ENCODE peak calls at places on chromosomes 7 and 10, in six cellular contexts. N is Calu3, W is left ventricle myocardium inferior, J is neural crest cell, H is WTC11, I is GM13977. V is an unnamed sample.

GRCh38 chr10:61902448-61903183 is 1.1 kb downstream of the ARID5B start:
- DNase-seq in N (peak), J (peak), W (peak), H (no peak), I (peak), V (no peak)

GRCh38 chr10:114024876-114025609 is 18.6 kb upstream of the ADRB1 start:
- DNase-seq in J (no peak), W (no peak), H (no peak), I (peak), N (no peak), V (no peak)

GRCh38 chr7:156612930-156613329 is 27.6 kb upstream of the RNF32 start:
- DNase-seq in N (no peak), J (no peak), I (no peak), H (no peak), W (no peak), V (no peak)

GRCh38 chr10:77626266-77626935 is 11.2 kb downstream of the KCNMA1 start:
- DNase-seq in H (no peak), I (no peak), J (no peak), N (no peak), W (no peak), V (no peak)

GRCh38 chr10:93457511-93457910 is 24.6 kb downstream of the MYOF start:
- DNase-seq in W (no peak), N (no peak), H (no peak), J (no peak), I (no peak), V (no peak)

GRCh38 chr7:157710396-157710795 is 373.6 kb downstream of the DNAJB6 start:
- DNase-seq in N (no peak), W (no peak), I (no peak), H (peak), J (no peak), V (no peak)

GRCh38 chr7:116227678-116228239 is 17.4 kb downstream of the TES start:
- DNase-seq in N (no peak), I (no peak), W (no peak), J (no peak), H (no peak), V (no peak)

GRCh38 chr10:65325913-65326312 is 1599.9 kb upstream of the LRRTM3 start:
- DNase-seq in W (no peak), N (no peak), J (no peak), I (no peak), H (peak), V (no peak)

GRCh38 chr7:121279060-121279620 is 49.7 kb upstream of the WNT16 start:
- DNase-seq in N (no peak), I (no peak), H (no peak), W (no peak), J (no peak), V (no peak)

GRCh38 chr10:8172604-8173003 is 118.1 kb downstream of the GATA3 start:
- DNase-seq in J (no peak), N (no peak), I (no peak), H (no peak), W (no peak), V (no peak)

GRCh38 chr10:132572545-132572937 is 35.0 kb downstream of the INPP5A start:
- DNase-seq in H (peak), N (no peak), W (no peak), I (no peak), J (no peak), V (no peak)

GRCh38 chr10:3231951-3232730 is 59.6 kb upstream of the PITRM1 start:
- DNase-seq in J (no peak), W (no peak), H (no peak), I (no peak), N (no peak), V (no peak)

GRCh38 chr7:138352570-138353461 is 107.2 kb upstream of the TRIM24 start:
- DNase-seq in J (no peak), H (no peak), I (no peak), W (no peak), N (no peak), V (no peak)

GRCh38 chr7:134024729-134025128 is 102.4 kb upstream of the LRGUK start:
- DNase-seq in W (no peak), N (no peak), J (no peak), H (no peak), I (no peak), V (no peak)

GRCh38 chr10:14486777-14487510 is 156.2 kb upstream of the FRMD4A start:
- DNase-seq in J (no peak), N (peak), W (no peak), H (no peak), I (no peak), V (no peak)

GRCh38 chr10:122239578-122240257 is 31.4 kb upstream of the BTBD16 start:
- DNase-seq in I (no peak), W (no peak), J (no peak), H (no peak), N (no peak), V (no peak)

GRCh38 chr7:2003931-2004812 is 228.6 kb downstream of the MAD1L1 start:
- DNase-seq in I (no peak), N (no peak), J (no peak), H (peak), W (peak), V (no peak)

GRCh38 chr10:31694929-31695837 is 233.4 kb downstream of the ARHGAP12 start:
- DNase-seq in H (no peak), J (no peak), W (no peak), I (no peak), N (no peak), V (no peak)

GRCh38 chr7:44150466-44150832 is 9.3 kb upstream of the MYL7 start:
- DNase-seq in J (no peak), N (no peak), H (no peak), W (no peak), I (no peak), V (no peak)

GRCh38 chr7:47942132-47942531 is 6.1 kb downstream of the PKD1L1 start:
- DNase-seq in N (no peak), W (no peak), I (no peak), H (no peak), J (no peak), V (no peak)

GRCh38 chr7:108290344-108291134 is 160.4 kb upstream of the LAMB4 start:
- DNase-seq in H (no peak), W (no peak), N (no peak), J (no peak), I (no peak), V (no peak)

GRCh38 chr10:5508161-5508604 is 8.8 kb upstream of the CALML5 start:
- DNase-seq in W (no peak), N (no peak), H (no peak), I (no peak), J (no peak), V (no peak)

GRCh38 chr10:123587110-123587509 is 79.0 kb upstream of the GPR26 start:
- DNase-seq in I (no peak), W (no peak), J (no peak), H (no peak), N (no peak), V (no peak)

GRCh38 chr10:124058346-124059003 is 34.9 kb downstream of the CHST15 start:
- DNase-seq in J (no peak), H (no peak), I (no peak), W (no peak), N (no peak), V (no peak)

GRCh38 chr10:80408198-80409085 is at the start of gene PRXL2A:
- DNase-seq in I (peak), N (peak), J (peak), W (peak), H (peak), V (peak)

GRCh38 chr7:45140827-45141226 is 16.8 kb upstream of the RAMP3 start:
- DNase-seq in J (no peak), H (no peak), W (no peak), I (no peak), N (no peak), V (no peak)

DNA sequence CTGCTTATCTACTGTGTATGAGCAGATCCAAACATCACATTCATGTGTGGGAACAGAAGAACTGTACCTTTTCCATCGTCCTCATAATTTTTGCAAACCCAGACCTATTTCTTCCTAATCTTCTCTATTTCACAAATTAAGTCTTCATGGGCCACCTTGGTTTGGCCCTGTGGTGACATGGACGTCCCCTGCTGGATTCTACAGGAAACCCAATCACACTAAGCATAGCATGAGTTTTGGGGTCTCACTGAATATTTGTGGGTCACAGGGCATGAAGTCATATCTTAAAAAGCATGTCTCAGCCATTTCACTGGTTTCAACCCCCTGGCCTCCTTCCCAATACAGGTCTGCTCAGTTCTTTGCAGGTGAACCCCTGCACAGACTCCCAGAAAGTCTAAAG is 35.8 kb upstream of the CDCA7L start:
- DNase-seq in N (no peak), J (no peak), I (no peak), W (no peak), H (no peak), V (no peak)
- TF ChIP-seq CTCF in N (no peak), J (no peak), I (no peak), W (no peak), H (no peak), V (no peak)

GRCh38 chr7:139687980-139688632 is 89.7 kb downstream of the HIPK2 start:
- DNase-seq in I (no peak), N (no peak), J (no peak), W (no peak), H (no peak), V (no peak)
- TF ChIP-seq CTCF in I (no peak), N (no peak), J (no peak), W (no peak), H (no peak), V (no peak)

GRCh38 chr7:51619880-51620279 is 303.3 kb upstream of the COBL start:
- DNase-seq in N (no peak), H (no peak), J (no peak), I (no peak), W (no peak), V (no peak)

GRCh38 chr7:51621956-51622355 is 305.3 kb upstream of the COBL start:
- DNase-seq in N (no peak), J (no peak), W (no peak), I (no peak), H (no peak), V (no peak)

GRCh38 chr7:51617691-51618090 is 301.1 kb upstream of the COBL start:
- DNase-seq in H (no peak), J (no peak), N (no peak), W (no peak), I (no peak), V (no peak)

DNA sequence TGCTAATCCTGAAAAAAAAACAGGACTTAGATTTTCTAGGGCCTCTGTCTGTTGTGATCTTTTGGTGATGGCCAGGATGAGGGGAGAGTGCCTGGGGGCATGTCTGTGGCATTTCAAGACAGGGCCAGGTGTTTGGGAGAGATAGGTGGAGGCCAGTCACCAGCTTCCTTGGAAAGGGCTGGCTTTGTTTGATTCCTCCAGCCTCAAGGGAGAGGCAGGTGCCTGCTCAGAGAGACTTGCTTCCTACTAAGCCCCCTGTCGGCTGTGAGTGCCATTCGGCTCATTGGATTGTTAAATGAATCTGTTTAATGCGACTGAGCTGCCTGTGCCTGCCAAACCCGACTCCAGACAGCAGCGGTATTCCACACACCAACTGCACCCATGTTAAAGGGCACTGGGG is 304.1 kb upstream of the COBL start:
- DNase-seq in J (no peak), W (no peak), N (peak), I (no peak), H (peak), V (no peak)
- TF ChIP-seq CTCF in J (no peak), W (no peak), N (peak), I (no peak), H (no peak), V (peak)

DNA sequence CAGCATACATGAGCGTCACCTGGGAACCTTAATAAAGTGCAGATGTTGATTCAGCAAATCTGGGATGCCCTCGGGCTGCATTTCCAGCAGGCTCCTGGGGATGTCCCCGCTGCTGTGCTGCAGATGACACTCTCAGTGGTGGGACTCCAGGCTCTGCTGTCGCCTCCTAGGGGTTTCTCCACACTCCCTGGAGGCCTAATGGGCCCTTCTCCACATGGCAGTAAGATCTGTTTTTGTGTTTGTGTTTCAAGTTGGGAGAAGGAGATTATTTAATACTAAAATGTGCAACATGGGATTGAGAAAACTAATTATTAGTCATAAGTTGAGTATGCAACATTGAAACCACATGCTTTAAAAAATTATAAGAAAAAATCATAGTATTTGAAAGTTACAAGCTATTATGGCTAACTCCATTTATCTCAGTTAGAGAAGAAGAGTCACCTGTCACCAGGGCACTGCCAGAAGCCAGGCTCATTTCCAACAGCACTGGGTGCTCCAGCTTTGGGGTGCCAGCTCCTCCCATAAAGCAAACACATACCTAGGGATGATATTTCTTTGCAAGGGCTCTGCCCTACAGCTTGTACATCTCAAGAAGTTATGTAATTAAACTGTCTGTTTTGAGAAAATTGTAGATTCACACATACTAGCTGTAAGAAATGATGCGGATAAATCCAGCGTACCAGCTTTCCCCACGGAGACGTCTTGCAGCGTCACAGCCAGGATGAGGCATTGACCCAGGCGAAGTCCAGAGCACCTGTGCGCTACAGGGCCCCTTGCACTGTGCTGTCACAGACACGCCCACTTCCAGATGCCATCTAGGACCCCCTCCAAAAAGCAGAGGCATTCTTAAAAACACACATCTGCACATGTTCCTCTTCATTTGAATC is 106.4 kb downstream of the EGFR start:
- DNase-seq in N (no peak), I (no peak), W (no peak), J (no peak), H (no peak), V (no peak)
- TF ChIP-seq CTCF in N (no peak), I (no peak), W (no peak), J (no peak), H (no peak), V (no peak)

GRCh38 chr10:18216482-18216881 is 76.3 kb downstream of the CACNB2 start:
- DNase-seq in H (no peak), I (no peak), N (no peak), J (no peak), W (no peak), V (no peak)
- TF ChIP-seq CTCF in H (no peak), I (peak), N (no peak), J (peak), W (peak), V (peak)

GRCh38 chr10:79390551-79391229 is 43.4 kb downstream of the PPIF start:
- DNase-seq in W (peak), I (no peak), H (peak), J (no peak), N (no peak), V (no peak)
- TF ChIP-seq CTCF in W (no peak), I (peak), H (no peak), J (no peak), N (no peak), V (no peak)

DNA sequence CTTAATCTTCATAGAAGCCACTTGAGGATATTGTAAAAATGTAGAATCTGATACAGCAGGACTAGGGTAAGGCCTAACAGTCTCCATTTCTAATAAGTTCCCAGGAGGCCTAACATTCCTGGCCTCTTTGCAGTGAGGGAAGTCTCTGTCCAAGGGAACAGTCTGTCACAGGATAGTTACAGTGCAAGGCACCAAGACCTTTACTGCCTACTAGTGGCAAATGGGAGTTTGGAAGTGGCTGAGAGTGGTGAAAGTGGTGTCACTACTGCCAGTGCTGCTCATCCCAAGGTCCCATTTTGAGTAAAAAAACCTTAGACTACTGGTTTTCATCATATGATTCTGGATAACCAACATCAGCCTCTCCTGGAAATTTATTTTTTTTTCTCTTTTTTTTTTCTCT is 619.5 kb upstream of the SEMA3D start:
- DNase-seq in H (no peak), J (no peak), W (no peak), I (no peak), N (no peak), V (no peak)
- TF ChIP-seq CTCF in H (no peak), J (no peak), W (no peak), I (no peak), N (no peak), V (no peak)

GRCh38 chr7:130865408-130866236 is 131.6 kb upstream of the KLF14 start:
- DNase-seq in J (peak), H (no peak), N (no peak), I (no peak), W (no peak), V (no peak)
- TF ChIP-seq CTCF in J (no peak), H (no peak), N (no peak), I (no peak), W (no peak), V (no peak)

V was measured in progenitor cell of endocrine pancreas.